ENCODE peak calls at places on chromosomes 12 and 14, in six cellular contexts. A is activated CD4-positive, CD25-positive, alpha-beta regulatory T cell; E is NCI-H446; B is stromal cell of bone marrow; Y is nephron progenitor cell; S is AG04449. U is an unnamed sample.

GRCh38 chr12:118136559-118137003 is 657 bp downstream of the PEBP1 start:
- DNase-seq in A (peak; percentile 14), E (peak; percentile 7), B (peak; percentile 29), Y (peak; percentile 30), S (no peak), U (peak; percentile 41)

GRCh38 chr12:47068539-47068938 is 10.9 kb upstream of the PCED1B start:
- DNase-seq in A (no peak), E (no peak), B (peak; percentile 93), Y (no peak), S (no peak), U (no peak)

GRCh38 chr12:65643595-65644386 is 180.5 kb upstream of the HMGA2 start:
- DNase-seq in A (no peak), E (no peak), B (peak; percentile 52), Y (no peak), S (no peak), U (no peak)

GRCh38 chr12:76945867-76946266 is 67.0 kb upstream of the CSRP2 start:
- DNase-seq in A (no peak), E (no peak), B (no peak), Y (no peak), S (no peak), U (no peak)

GRCh38 chr14:57302883-57303282 is 34.1 kb downstream of the AP5M1 start:
- DNase-seq in A (no peak), E (no peak), B (no peak), Y (no peak), S (no peak), U (no peak)

GRCh38 chr14:76550534-76550933 is 174.6 kb downstream of the ESRRB start:
- DNase-seq in A (no peak), E (no peak), B (no peak), Y (no peak), S (no peak), U (no peak)

GRCh38 chr12:22656835-22657234 is 31.9 kb downstream of the ETNK1 start:
- DNase-seq in A (no peak), E (no peak), B (no peak), Y (no peak), S (no peak), U (no peak)

GRCh38 chr12:47850153-47851084 is 30.7 kb upstream of the HDAC7 start:
- DNase-seq in A (no peak), E (no peak), B (no peak), Y (no peak), S (no peak), U (peak; percentile 73)

U was measured in Caco-2.